ENCODE peak calls at places on chromosomes 5 and 9, in ten cellular contexts. One of them, this sample, is unnamed.
A peak's percentile ranks its signal among the peaks of the same experiment; 100 is the strongest.

GRCh38 chr9:100689635-100690034 is 111.8 kb downstream of the CAVIN4 start:
- DNase-seq in fibroblast of pulmonary artery: no peak
- DNase-seq in H54: no peak
- DNase-seq in progenitor cell of endocrine pancreas: no peak
- DNase-seq in activated effector memory CD4-positive, alpha-beta T cell treated with anti-CD3 and anti-CD28 coated beads, Interleukin-2, amount 50 U/mL, for 16 hours: no peak
- DNase-seq in mesendoderm: no peak
- DNase-seq in ACHN: no peak
- DNase-seq in COR-L47: no peak
- DNase-seq in stimulated activated CD8-positive, alpha-beta memory T cell treated with anti-CD3 and anti-CD28 coated beads, Interleukin-2, amount 100 ng/mL, for 1 hour: no peak
- DNase-seq in GM06990: no peak
- DNase-seq in this sample: no peak

GRCh38 chr9:98328770-98329169 is 73.3 kb upstream of the TBC1D2 start:
- DNase-seq in fibroblast of pulmonary artery: no peak
- DNase-seq in H54: no peak
- DNase-seq in progenitor cell of endocrine pancreas: no peak
- DNase-seq in activated effector memory CD4-positive, alpha-beta T cell treated with anti-CD3 and anti-CD28 coated beads, Interleukin-2, amount 50 U/mL, for 16 hours: no peak
- DNase-seq in mesendoderm: no peak
- DNase-seq in ACHN: no peak
- DNase-seq in COR-L47: no peak
- DNase-seq in stimulated activated CD8-positive, alpha-beta memory T cell treated with anti-CD3 and anti-CD28 coated beads, Interleukin-2, amount 100 ng/mL, for 1 hour: no peak
- DNase-seq in GM06990: no peak
- DNase-seq in this sample: no peak

GRCh38 chr9:4923580-4924544 is 61.2 kb upstream of the JAK2 start:
- DNase-seq in fibroblast of pulmonary artery: peak; percentile 55
- DNase-seq in H54: no peak
- DNase-seq in progenitor cell of endocrine pancreas: no peak
- DNase-seq in activated effector memory CD4-positive, alpha-beta T cell treated with anti-CD3 and anti-CD28 coated beads, Interleukin-2, amount 50 U/mL, for 16 hours: no peak
- DNase-seq in mesendoderm: peak; percentile 60
- DNase-seq in ACHN: peak; percentile 38
- DNase-seq in COR-L47: peak; percentile 6
- DNase-seq in stimulated activated CD8-positive, alpha-beta memory T cell treated with anti-CD3 and anti-CD28 coated beads, Interleukin-2, amount 100 ng/mL, for 1 hour: no peak
- DNase-seq in GM06990: no peak
- DNase-seq in this sample: no peak

GRCh38 chr9:76905984-76906861 is at the start of gene PRUNE2:
- DNase-seq in fibroblast of pulmonary artery: peak; percentile 85
- DNase-seq in H54: peak; percentile 71
- DNase-seq in progenitor cell of endocrine pancreas: peak; percentile 93
- DNase-seq in activated effector memory CD4-positive, alpha-beta T cell treated with anti-CD3 and anti-CD28 coated beads, Interleukin-2, amount 50 U/mL, for 16 hours: no peak
- DNase-seq in mesendoderm: peak; percentile 96
- DNase-seq in ACHN: peak; percentile 91
- DNase-seq in COR-L47: peak; percentile 87
- DNase-seq in stimulated activated CD8-positive, alpha-beta memory T cell treated with anti-CD3 and anti-CD28 coated beads, Interleukin-2, amount 100 ng/mL, for 1 hour: no peak
- DNase-seq in GM06990: peak; percentile 54
- DNase-seq in this sample: peak; percentile 79

GRCh38 chr5:117302949-117303348 is 728.3 kb upstream of the SEMA6A start:
- DNase-seq in fibroblast of pulmonary artery: no peak
- DNase-seq in H54: no peak
- DNase-seq in progenitor cell of endocrine pancreas: no peak
- DNase-seq in activated effector memory CD4-positive, alpha-beta T cell treated with anti-CD3 and anti-CD28 coated beads, Interleukin-2, amount 50 U/mL, for 16 hours: no peak
- DNase-seq in mesendoderm: peak; percentile 79
- DNase-seq in ACHN: no peak
- DNase-seq in COR-L47: no peak
- DNase-seq in stimulated activated CD8-positive, alpha-beta memory T cell treated with anti-CD3 and anti-CD28 coated beads, Interleukin-2, amount 100 ng/mL, for 1 hour: no peak
- DNase-seq in GM06990: no peak
- DNase-seq in this sample: peak; percentile 23

GRCh38 chr9:86434039-86434726 is 80.0 kb upstream of the TUT7 start:
- DNase-seq in fibroblast of pulmonary artery: peak; percentile 85
- DNase-seq in H54: peak; percentile 42
- DNase-seq in progenitor cell of endocrine pancreas: no peak
- DNase-seq in activated effector memory CD4-positive, alpha-beta T cell treated with anti-CD3 and anti-CD28 coated beads, Interleukin-2, amount 50 U/mL, for 16 hours: no peak
- DNase-seq in mesendoderm: peak; percentile 69
- DNase-seq in ACHN: peak; percentile 41
- DNase-seq in COR-L47: peak; percentile 13
- DNase-seq in stimulated activated CD8-positive, alpha-beta memory T cell treated with anti-CD3 and anti-CD28 coated beads, Interleukin-2, amount 100 ng/mL, for 1 hour: no peak
- DNase-seq in GM06990: peak; percentile 6
- DNase-seq in this sample: no peak

GRCh38 chr5:6525910-6526309 is 77.3 kb downstream of the UBE2QL1 start:
- DNase-seq in fibroblast of pulmonary artery: peak; percentile 1
- DNase-seq in H54: peak; percentile 42
- DNase-seq in progenitor cell of endocrine pancreas: no peak
- DNase-seq in activated effector memory CD4-positive, alpha-beta T cell treated with anti-CD3 and anti-CD28 coated beads, Interleukin-2, amount 50 U/mL, for 16 hours: no peak
- DNase-seq in mesendoderm: peak; percentile 70
- DNase-seq in ACHN: peak; percentile 24
- DNase-seq in COR-L47: peak; percentile 45
- DNase-seq in stimulated activated CD8-positive, alpha-beta memory T cell treated with anti-CD3 and anti-CD28 coated beads, Interleukin-2, amount 100 ng/mL, for 1 hour: no peak
- DNase-seq in GM06990: no peak
- DNase-seq in this sample: peak; percentile 28

GRCh38 chr5:154397652-154398406 is 48.0 kb upstream of the SAP30L start:
- DNase-seq in fibroblast of pulmonary artery: no peak
- DNase-seq in H54: no peak
- DNase-seq in progenitor cell of endocrine pancreas: no peak
- DNase-seq in activated effector memory CD4-positive, alpha-beta T cell treated with anti-CD3 and anti-CD28 coated beads, Interleukin-2, amount 50 U/mL, for 16 hours: no peak
- DNase-seq in mesendoderm: no peak
- DNase-seq in ACHN: no peak
- DNase-seq in COR-L47: peak; percentile 81
- DNase-seq in stimulated activated CD8-positive, alpha-beta memory T cell treated with anti-CD3 and anti-CD28 coated beads, Interleukin-2, amount 100 ng/mL, for 1 hour: no peak
- DNase-seq in GM06990: no peak
- DNase-seq in this sample: no peak

GRCh38 chr5:95448836-95449235 is 57.7 kb downstream of the FAM81B start:
- DNase-seq in fibroblast of pulmonary artery: no peak
- DNase-seq in H54: no peak
- DNase-seq in progenitor cell of endocrine pancreas: no peak
- DNase-seq in activated effector memory CD4-positive, alpha-beta T cell treated with anti-CD3 and anti-CD28 coated beads, Interleukin-2, amount 50 U/mL, for 16 hours: no peak
- DNase-seq in mesendoderm: no peak
- DNase-seq in ACHN: no peak
- DNase-seq in COR-L47: peak; percentile 9
- DNase-seq in stimulated activated CD8-positive, alpha-beta memory T cell treated with anti-CD3 and anti-CD28 coated beads, Interleukin-2, amount 100 ng/mL, for 1 hour: no peak
- DNase-seq in GM06990: no peak
- DNase-seq in this sample: no peak

GRCh38 chr5:98779264-98779877 is 5.9 kb downstream of the RGMB start:
- DNase-seq in fibroblast of pulmonary artery: peak; percentile 31
- DNase-seq in H54: no peak
- DNase-seq in progenitor cell of endocrine pancreas: no peak
- DNase-seq in activated effector memory CD4-positive, alpha-beta T cell treated with anti-CD3 and anti-CD28 coated beads, Interleukin-2, amount 50 U/mL, for 16 hours: no peak
- DNase-seq in mesendoderm: no peak
- DNase-seq in ACHN: no peak
- DNase-seq in COR-L47: no peak
- DNase-seq in stimulated activated CD8-positive, alpha-beta memory T cell treated with anti-CD3 and anti-CD28 coated beads, Interleukin-2, amount 100 ng/mL, for 1 hour: no peak
- DNase-seq in GM06990: no peak
- DNase-seq in this sample: no peak

GRCh38 chr5:32421075-32421474 is 23.5 kb downstream of the ZFR start:
- DNase-seq in fibroblast of pulmonary artery: no peak
- DNase-seq in H54: no peak
- DNase-seq in progenitor cell of endocrine pancreas: no peak
- DNase-seq in activated effector memory CD4-positive, alpha-beta T cell treated with anti-CD3 and anti-CD28 coated beads, Interleukin-2, amount 50 U/mL, for 16 hours: no peak
- DNase-seq in mesendoderm: no peak
- DNase-seq in ACHN: no peak
- DNase-seq in COR-L47: no peak
- DNase-seq in stimulated activated CD8-positive, alpha-beta memory T cell treated with anti-CD3 and anti-CD28 coated beads, Interleukin-2, amount 100 ng/mL, for 1 hour: no peak
- DNase-seq in GM06990: no peak
- DNase-seq in this sample: no peak

GRCh38 chr5:83474170-83474796 is 2.7 kb downstream of the VCAN start:
- DNase-seq in fibroblast of pulmonary artery: peak; percentile 95
- DNase-seq in H54: peak; percentile 61
- DNase-seq in progenitor cell of endocrine pancreas: peak; percentile 63
- DNase-seq in activated effector memory CD4-positive, alpha-beta T cell treated with anti-CD3 and anti-CD28 coated beads, Interleukin-2, amount 50 U/mL, for 16 hours: peak; percentile 66
- DNase-seq in mesendoderm: peak; percentile 98
- DNase-seq in ACHN: peak; percentile 94
- DNase-seq in COR-L47: peak; percentile 85
- DNase-seq in stimulated activated CD8-positive, alpha-beta memory T cell treated with anti-CD3 and anti-CD28 coated beads, Interleukin-2, amount 100 ng/mL, for 1 hour: no peak
- DNase-seq in GM06990: peak; percentile 82
- DNase-seq in this sample: peak; percentile 86

GRCh38 chr9:129439242-129439641 is 181.7 kb downstream of the C9orf50 start:
- DNase-seq in fibroblast of pulmonary artery: no peak
- DNase-seq in H54: no peak
- DNase-seq in progenitor cell of endocrine pancreas: no peak
- DNase-seq in activated effector memory CD4-positive, alpha-beta T cell treated with anti-CD3 and anti-CD28 coated beads, Interleukin-2, amount 50 U/mL, for 16 hours: no peak
- DNase-seq in mesendoderm: no peak
- DNase-seq in ACHN: no peak
- DNase-seq in COR-L47: no peak
- DNase-seq in stimulated activated CD8-positive, alpha-beta memory T cell treated with anti-CD3 and anti-CD28 coated beads, Interleukin-2, amount 100 ng/mL, for 1 hour: no peak
- DNase-seq in GM06990: no peak
- DNase-seq in this sample: no peak

GRCh38 chr5:665541-665955 is 27.6 kb downstream of the TPPP start:
- DNase-seq in fibroblast of pulmonary artery: no peak
- DNase-seq in H54: no peak
- DNase-seq in progenitor cell of endocrine pancreas: no peak
- DNase-seq in activated effector memory CD4-positive, alpha-beta T cell treated with anti-CD3 and anti-CD28 coated beads, Interleukin-2, amount 50 U/mL, for 16 hours: no peak
- DNase-seq in mesendoderm: no peak
- DNase-seq in ACHN: no peak
- DNase-seq in COR-L47: no peak
- DNase-seq in stimulated activated CD8-positive, alpha-beta memory T cell treated with anti-CD3 and anti-CD28 coated beads, Interleukin-2, amount 100 ng/mL, for 1 hour: no peak
- DNase-seq in GM06990: no peak
- DNase-seq in this sample: no peak

GRCh38 chr9:101387871-101388506 is 3.2 kb upstream of the BAAT start:
- DNase-seq in fibroblast of pulmonary artery: peak; percentile 70
- DNase-seq in H54: no peak
- DNase-seq in progenitor cell of endocrine pancreas: no peak
- DNase-seq in activated effector memory CD4-positive, alpha-beta T cell treated with anti-CD3 and anti-CD28 coated beads, Interleukin-2, amount 50 U/mL, for 16 hours: no peak
- DNase-seq in mesendoderm: peak; percentile 70
- DNase-seq in ACHN: peak; percentile 65
- DNase-seq in COR-L47: peak; percentile 79
- DNase-seq in stimulated activated CD8-positive, alpha-beta memory T cell treated with anti-CD3 and anti-CD28 coated beads, Interleukin-2, amount 100 ng/mL, for 1 hour: no peak
- DNase-seq in GM06990: no peak
- DNase-seq in this sample: peak; percentile 33

GRCh38 chr9:137077010-137077747 is at the start of gene UAP1L1:
- DNase-seq in fibroblast of pulmonary artery: peak; percentile 58
- DNase-seq in H54: peak; percentile 95
- DNase-seq in progenitor cell of endocrine pancreas: no peak
- DNase-seq in activated effector memory CD4-positive, alpha-beta T cell treated with anti-CD3 and anti-CD28 coated beads, Interleukin-2, amount 50 U/mL, for 16 hours: peak; percentile 84
- DNase-seq in mesendoderm: no peak
- DNase-seq in ACHN: peak; percentile 39
- DNase-seq in COR-L47: peak; percentile 48
- DNase-seq in stimulated activated CD8-positive, alpha-beta memory T cell treated with anti-CD3 and anti-CD28 coated beads, Interleukin-2, amount 100 ng/mL, for 1 hour: peak; percentile 37
- DNase-seq in GM06990: peak; percentile 77
- DNase-seq in this sample: no peak

GRCh38 chr5:168438349-168438748 is 47.9 kb upstream of the RARS1 start:
- DNase-seq in fibroblast of pulmonary artery: no peak
- DNase-seq in H54: no peak
- DNase-seq in progenitor cell of endocrine pancreas: no peak
- DNase-seq in activated effector memory CD4-positive, alpha-beta T cell treated with anti-CD3 and anti-CD28 coated beads, Interleukin-2, amount 50 U/mL, for 16 hours: no peak
- DNase-seq in mesendoderm: no peak
- DNase-seq in ACHN: no peak
- DNase-seq in COR-L47: no peak
- DNase-seq in stimulated activated CD8-positive, alpha-beta memory T cell treated with anti-CD3 and anti-CD28 coated beads, Interleukin-2, amount 100 ng/mL, for 1 hour: no peak
- DNase-seq in GM06990: no peak
- DNase-seq in this sample: no peak

GRCh38 chr5:53170748-53171349 is 61.3 kb upstream of the MOCS2 start:
- DNase-seq in fibroblast of pulmonary artery: peak; percentile 66
- DNase-seq in H54: no peak
- DNase-seq in progenitor cell of endocrine pancreas: no peak
- DNase-seq in activated effector memory CD4-positive, alpha-beta T cell treated with anti-CD3 and anti-CD28 coated beads, Interleukin-2, amount 50 U/mL, for 16 hours: no peak
- DNase-seq in mesendoderm: peak; percentile 44
- DNase-seq in ACHN: peak; percentile 37
- DNase-seq in COR-L47: peak; percentile 19
- DNase-seq in stimulated activated CD8-positive, alpha-beta memory T cell treated with anti-CD3 and anti-CD28 coated beads, Interleukin-2, amount 100 ng/mL, for 1 hour: no peak
- DNase-seq in GM06990: no peak
- DNase-seq in this sample: no peak

GRCh38 chr9:122904466-122904822 is 715 bp downstream of the RC3H2 start:
- DNase-seq in fibroblast of pulmonary artery: peak; percentile 39
- DNase-seq in H54: peak; percentile 61
- DNase-seq in progenitor cell of endocrine pancreas: peak; percentile 21
- DNase-seq in activated effector memory CD4-positive, alpha-beta T cell treated with anti-CD3 and anti-CD28 coated beads, Interleukin-2, amount 50 U/mL, for 16 hours: peak; percentile 73
- DNase-seq in mesendoderm: peak; percentile 80
- DNase-seq in ACHN: peak; percentile 58
- DNase-seq in COR-L47: peak; percentile 17
- DNase-seq in stimulated activated CD8-positive, alpha-beta memory T cell treated with anti-CD3 and anti-CD28 coated beads, Interleukin-2, amount 100 ng/mL, for 1 hour: no peak
- DNase-seq in GM06990: no peak
- DNase-seq in this sample: no peak

GRCh38 chr5:135894271-135894670 is 1.4 kb downstream of the IL9 start:
- DNase-seq in fibroblast of pulmonary artery: no peak
- DNase-seq in H54: no peak
- DNase-seq in progenitor cell of endocrine pancreas: no peak
- DNase-seq in activated effector memory CD4-positive, alpha-beta T cell treated with anti-CD3 and anti-CD28 coated beads, Interleukin-2, amount 50 U/mL, for 16 hours: no peak
- DNase-seq in mesendoderm: peak; percentile 22
- DNase-seq in ACHN: no peak
- DNase-seq in COR-L47: no peak
- DNase-seq in stimulated activated CD8-positive, alpha-beta memory T cell treated with anti-CD3 and anti-CD28 coated beads, Interleukin-2, amount 100 ng/mL, for 1 hour: no peak
- DNase-seq in GM06990: no peak
- DNase-seq in this sample: no peak

GRCh38 chr5:34756781-34757624 is 82.0 kb upstream of the TTC23L start:
- DNase-seq in fibroblast of pulmonary artery: no peak
- DNase-seq in H54: no peak
- DNase-seq in progenitor cell of endocrine pancreas: no peak
- DNase-seq in activated effector memory CD4-positive, alpha-beta T cell treated with anti-CD3 and anti-CD28 coated beads, Interleukin-2, amount 50 U/mL, for 16 hours: no peak
- DNase-seq in mesendoderm: no peak
- DNase-seq in ACHN: peak; percentile 11
- DNase-seq in COR-L47: no peak
- DNase-seq in stimulated activated CD8-positive, alpha-beta memory T cell treated with anti-CD3 and anti-CD28 coated beads, Interleukin-2, amount 100 ng/mL, for 1 hour: no peak
- DNase-seq in GM06990: no peak
- DNase-seq in this sample: no peak

GRCh38 chr9:132673355-132673754 is 3.1 kb downstream of the GTF3C4 start:
- DNase-seq in fibroblast of pulmonary artery: peak; percentile 61
- DNase-seq in H54: peak; percentile 26
- DNase-seq in progenitor cell of endocrine pancreas: no peak
- DNase-seq in activated effector memory CD4-positive, alpha-beta T cell treated with anti-CD3 and anti-CD28 coated beads, Interleukin-2, amount 50 U/mL, for 16 hours: no peak
- DNase-seq in mesendoderm: peak; percentile 76
- DNase-seq in ACHN: peak; percentile 42
- DNase-seq in COR-L47: no peak
- DNase-seq in stimulated activated CD8-positive, alpha-beta memory T cell treated with anti-CD3 and anti-CD28 coated beads, Interleukin-2, amount 100 ng/mL, for 1 hour: no peak
- DNase-seq in GM06990: no peak
- DNase-seq in this sample: no peak

GRCh38 chr9:97506264-97506663 is 4.8 kb downstream of the TMOD1 start:
- DNase-seq in fibroblast of pulmonary artery: no peak
- DNase-seq in H54: no peak
- DNase-seq in progenitor cell of endocrine pancreas: no peak
- DNase-seq in activated effector memory CD4-positive, alpha-beta T cell treated with anti-CD3 and anti-CD28 coated beads, Interleukin-2, amount 50 U/mL, for 16 hours: no peak
- DNase-seq in mesendoderm: peak; percentile 26
- DNase-seq in ACHN: no peak
- DNase-seq in COR-L47: no peak
- DNase-seq in stimulated activated CD8-positive, alpha-beta memory T cell treated with anti-CD3 and anti-CD28 coated beads, Interleukin-2, amount 100 ng/mL, for 1 hour: no peak
- DNase-seq in GM06990: no peak
- DNase-seq in this sample: no peak

GRCh38 chr5:118095100-118095499 is 893.2 kb downstream of the DTWD2 start:
- DNase-seq in fibroblast of pulmonary artery: no peak
- DNase-seq in H54: no peak
- DNase-seq in progenitor cell of endocrine pancreas: no peak
- DNase-seq in activated effector memory CD4-positive, alpha-beta T cell treated with anti-CD3 and anti-CD28 coated beads, Interleukin-2, amount 50 U/mL, for 16 hours: no peak
- DNase-seq in mesendoderm: peak; percentile 56
- DNase-seq in ACHN: peak; percentile 4
- DNase-seq in COR-L47: no peak
- DNase-seq in stimulated activated CD8-positive, alpha-beta memory T cell treated with anti-CD3 and anti-CD28 coated beads, Interleukin-2, amount 100 ng/mL, for 1 hour: no peak
- DNase-seq in GM06990: no peak
- DNase-seq in this sample: no peak

GRCh38 chr5:89556215-89557009 is 673.4 kb upstream of the MEF2C start:
- DNase-seq in fibroblast of pulmonary artery: peak; percentile 74
- DNase-seq in H54: peak; percentile 30
- DNase-seq in progenitor cell of endocrine pancreas: no peak
- DNase-seq in activated effector memory CD4-positive, alpha-beta T cell treated with anti-CD3 and anti-CD28 coated beads, Interleukin-2, amount 50 U/mL, for 16 hours: no peak
- DNase-seq in mesendoderm: no peak
- DNase-seq in ACHN: peak; percentile 61
- DNase-seq in COR-L47: no peak
- DNase-seq in stimulated activated CD8-positive, alpha-beta memory T cell treated with anti-CD3 and anti-CD28 coated beads, Interleukin-2, amount 100 ng/mL, for 1 hour: no peak
- DNase-seq in GM06990: no peak
- DNase-seq in this sample: no peak

GRCh38 chr9:13628526-13628925 is 349.0 kb upstream of the MPDZ start:
- DNase-seq in fibroblast of pulmonary artery: no peak
- DNase-seq in H54: no peak
- DNase-seq in progenitor cell of endocrine pancreas: no peak
- DNase-seq in activated effector memory CD4-positive, alpha-beta T cell treated with anti-CD3 and anti-CD28 coated beads, Interleukin-2, amount 50 U/mL, for 16 hours: no peak
- DNase-seq in mesendoderm: no peak
- DNase-seq in ACHN: no peak
- DNase-seq in COR-L47: no peak
- DNase-seq in stimulated activated CD8-positive, alpha-beta memory T cell treated with anti-CD3 and anti-CD28 coated beads, Interleukin-2, amount 100 ng/mL, for 1 hour: no peak
- DNase-seq in GM06990: no peak
- DNase-seq in this sample: no peak

GRCh38 chr9:133569109-133569785 is 34.7 kb downstream of the ADAMTSL2 start:
- DNase-seq in fibroblast of pulmonary artery: no peak
- DNase-seq in H54: no peak
- DNase-seq in progenitor cell of endocrine pancreas: no peak
- DNase-seq in activated effector memory CD4-positive, alpha-beta T cell treated with anti-CD3 and anti-CD28 coated beads, Interleukin-2, amount 50 U/mL, for 16 hours: no peak
- DNase-seq in mesendoderm: no peak
- DNase-seq in ACHN: no peak
- DNase-seq in COR-L47: no peak
- DNase-seq in stimulated activated CD8-positive, alpha-beta memory T cell treated with anti-CD3 and anti-CD28 coated beads, Interleukin-2, amount 100 ng/mL, for 1 hour: no peak
- DNase-seq in GM06990: no peak
- DNase-seq in this sample: no peak

GRCh38 chr5:172939045-172939444 is 20.2 kb upstream of the RPL26L1 start:
- DNase-seq in fibroblast of pulmonary artery: peak; percentile 39
- DNase-seq in H54: no peak
- DNase-seq in progenitor cell of endocrine pancreas: no peak
- DNase-seq in activated effector memory CD4-positive, alpha-beta T cell treated with anti-CD3 and anti-CD28 coated beads, Interleukin-2, amount 50 U/mL, for 16 hours: no peak
- DNase-seq in mesendoderm: peak; percentile 88
- DNase-seq in ACHN: peak; percentile 41
- DNase-seq in COR-L47: peak; percentile 16
- DNase-seq in stimulated activated CD8-positive, alpha-beta memory T cell treated with anti-CD3 and anti-CD28 coated beads, Interleukin-2, amount 100 ng/mL, for 1 hour: no peak
- DNase-seq in GM06990: no peak
- DNase-seq in this sample: peak; percentile 28